ENCODE peak calls at places on chromosomes 4 and X, in five cellular contexts. L is CD8-positive, alpha-beta memory T cell; N is body of pancreas; F is pancreas; E is PC-3. R is an unnamed sample.

GRCh38 chrX:70132244-70132643 is 1.0 kb upstream of the IGBP1 start:
- DNase-seq in N (no peak), E (peak; percentile 14), F (no peak), L (no peak), R (no peak)

GRCh38 chr4:145130788-145131398 is 32.8 kb downstream of the ABCE1 start:
- DNase-seq in N (no peak), L (no peak), E (peak; percentile 23), F (no peak), R (no peak)

GRCh38 chr4:181662383-181662782 is 580.8 kb upstream of the TENM3 start:
- DNase-seq in E (no peak), L (no peak), N (no peak), F (no peak), R (no peak)

GRCh38 chrX:1440506-1440905 is 12.2 kb downstream of the ASMTL start:
- DNase-seq in F (no peak), N (no peak), E (no peak), L (no peak), R (peak; percentile 9)

GRCh38 chr4:62208921-62209320 is 1008.8 kb downstream of the ADGRL3 start:
- DNase-seq in E (no peak), N (no peak), F (no peak), L (no peak), R (no peak)

GRCh38 chrX:13147758-13148157 is 103.3 kb upstream of the FAM9C start:
- DNase-seq in E (no peak), L (no peak), N (no peak), F (no peak), R (no peak)

GRCh38 chr4:185771696-185772390 is 40.2 kb downstream of the SORBS2 start:
- DNase-seq in L (no peak), N (no peak), E (no peak), F (no peak), R (no peak)

GRCh38 chr4:147821555-147821954 is 89.7 kb downstream of the ARHGAP10 start:
- DNase-seq in F (no peak), N (no peak), L (no peak), E (no peak), R (no peak)

GRCh38 chrX:8869812-8870211 is 68.6 kb upstream of the FAM9A start:
- DNase-seq in F (no peak), E (no peak), N (no peak), L (no peak), R (no peak)

GRCh38 chr4:142348489-142349076 is 497.5 kb downstream of the INPP4B start:
- DNase-seq in E (no peak), L (no peak), F (no peak), N (no peak), R (no peak)

GRCh38 chr4:34636623-34637022 is 1607.7 kb downstream of the ARAP2 start:
- DNase-seq in L (no peak), E (no peak), F (no peak), N (no peak), R (no peak)

GRCh38 chr4:41177016-41177415 is 37.3 kb downstream of the APBB2 start:
- DNase-seq in N (no peak), F (no peak), E (peak; percentile 61), L (no peak), R (no peak)

GRCh38 chr4:110944501-110944900 is 321.6 kb upstream of the PITX2 start:
- DNase-seq in F (no peak), L (no peak), N (no peak), E (no peak), R (no peak)

GRCh38 chr4:147707892-147708672 is 23.8 kb upstream of the ARHGAP10 start:
- DNase-seq in N (peak; percentile 76), L (peak; percentile 47), F (peak; percentile 46), E (peak; percentile 64), R (no peak)

GRCh38 chrX:6852869-6853268 is 294.6 kb upstream of the STS start:
- DNase-seq in N (no peak), L (no peak), E (no peak), F (no peak), R (no peak)

GRCh38 chr4:30757357-30757756 is 37.2 kb downstream of the PCDH7 start:
- DNase-seq in F (no peak), E (peak; percentile 91), N (no peak), L (no peak), R (no peak)

DNA sequence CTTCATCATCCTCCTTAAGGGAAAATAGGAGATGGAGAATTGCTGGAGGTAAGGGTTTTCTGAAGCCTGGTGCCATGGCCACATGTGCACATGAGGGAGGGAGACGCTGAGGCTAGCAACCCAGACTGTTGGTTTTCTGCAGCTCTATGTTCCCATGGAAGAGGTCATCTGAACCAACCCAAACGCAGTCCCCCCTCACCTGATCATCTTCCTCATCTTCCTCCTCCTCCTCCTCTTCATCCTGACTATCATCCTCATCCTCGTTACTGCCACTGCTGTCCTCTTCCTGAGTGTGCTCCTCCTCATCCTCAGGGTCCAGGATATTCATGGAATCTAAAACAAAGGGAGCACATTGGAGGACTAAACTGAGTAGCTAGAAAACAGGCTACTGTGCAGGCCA is 124.6 kb downstream of the HUWE1 start:
- DNase-seq in N (no peak), L (no peak), E (no peak), F (no peak), R (no peak)
- H3K9me3 ChIP-seq in N (no peaks in the 10 kb centered on the region), L (no peaks in the 10 kb centered on the region), E (no peaks in the 10 kb centered on the region), F (no peaks in the 10 kb centered on the region), R (no peaks in the 10 kb centered on the region)

DNA sequence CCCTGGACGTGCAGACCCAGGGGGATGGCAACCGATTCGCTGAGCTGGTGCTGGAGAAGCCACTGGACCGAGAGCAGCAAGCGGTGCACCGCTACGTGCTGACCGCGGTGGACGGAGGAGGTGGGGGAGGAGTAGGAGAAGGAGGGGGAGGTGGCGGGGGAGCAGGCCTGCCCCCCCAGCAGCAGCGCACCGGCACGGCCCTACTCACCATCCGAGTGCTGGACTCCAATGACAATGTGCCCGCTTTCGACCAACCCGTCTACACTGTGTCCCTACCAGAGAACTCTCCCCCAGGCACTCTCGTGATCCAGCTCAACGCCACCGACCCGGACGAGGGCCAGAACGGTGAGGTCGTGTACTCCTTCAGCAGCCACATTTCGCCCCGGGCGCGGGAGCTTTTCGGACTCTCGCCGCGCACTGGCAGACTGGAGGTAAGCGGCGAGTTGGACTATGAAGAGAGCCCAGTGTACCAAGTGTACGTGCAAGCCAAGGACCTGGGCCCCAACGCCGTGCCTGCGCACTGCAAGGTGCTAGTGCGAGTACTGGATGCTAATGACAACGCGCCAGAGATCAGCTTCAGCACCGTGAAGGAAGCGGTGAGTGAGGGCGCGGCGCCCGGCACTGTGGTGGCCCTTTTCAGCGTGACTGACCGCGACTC is 1.7 kb downstream of the PCDH10 start:
- DNase-seq in E (no peak), L (no peak), F (peak; percentile 12), N (peak; percentile 18), R (peak; percentile 50)
- H3K9me3 ChIP-seq in E (no peaks in the 10 kb centered on the region), L (peaks cover 4% of the 10 kb centered on the region), F (no peaks in the 10 kb centered on the region), N (no peaks in the 10 kb centered on the region), R (no peaks in the 10 kb centered on the region)

DNA sequence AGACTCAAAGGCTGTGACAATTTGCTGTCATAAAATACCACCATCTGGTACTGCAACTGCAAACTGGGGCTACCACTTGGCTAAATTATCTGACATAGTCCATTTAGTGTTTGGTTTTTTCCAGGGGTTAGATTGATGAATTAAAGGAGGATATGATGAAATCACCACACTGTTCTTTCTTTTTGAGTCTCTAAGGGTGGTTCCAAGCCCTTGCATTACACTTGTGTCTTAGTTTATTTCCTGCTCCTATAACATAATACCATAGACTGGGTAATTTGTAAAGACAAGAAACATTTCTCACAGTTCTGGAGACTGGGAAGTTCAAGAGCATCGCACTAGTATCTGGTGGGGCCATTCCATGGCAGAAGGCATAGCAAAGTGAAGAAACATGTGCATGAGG is 32.0 kb upstream of the CD38 start:
- DNase-seq in N (no peak), L (no peak), E (no peak), F (no peak), R (no peak)
- H3K9me3 ChIP-seq in N (peaks cover 8% of the 10 kb centered on the region), L (peaks cover 6% of the 10 kb centered on the region), E (no peaks in the 10 kb centered on the region), F (no peaks in the 10 kb centered on the region), R (peaks cover 1% of the 10 kb centered on the region)

GRCh38 chrX:154596290-154596929 is 11.5 kb downstream of the CTAG1A start:
- DNase-seq in E (peak; percentile 94), F (no peak), L (no peak), N (peak; percentile 20), R (peak; percentile 58)

GRCh38 chrX:154592505-154592904 is 7.6 kb downstream of the CTAG1A start:
- DNase-seq in E (no peak), N (no peak), L (no peak), F (no peak), R (peak; percentile 61)

GRCh38 chrX:154593201-154593600 is 8.3 kb downstream of the CTAG1A start:
- DNase-seq in E (no peak), N (no peak), F (no peak), L (no peak), R (no peak)

GRCh38 chrX:154595559-154595958 is 10.6 kb downstream of the CTAG1A start:
- DNase-seq in F (no peak), N (no peak), L (no peak), E (peak; percentile 13), R (no peak)

GRCh38 chrX:154594491-154594890 is 9.6 kb downstream of the CTAG1A start:
- DNase-seq in F (no peak), N (no peak), E (no peak), L (no peak), R (peak; percentile 33)
- H3K9me3 ChIP-seq in F (no peaks in the 10 kb centered on the region), N (no peaks in the 10 kb centered on the region), E (no peaks in the 10 kb centered on the region), L (no peaks in the 10 kb centered on the region), R (no peaks in the 10 kb centered on the region)

GRCh38 chr4:48767530-48767929 is 12.5 kb downstream of the FRYL start:
- DNase-seq in L (no peak), F (no peak), E (no peak), N (no peak), R (no peak)
- H3K9me3 ChIP-seq in L (no peaks in the 10 kb centered on the region), F (no peaks in the 10 kb centered on the region), E (no peaks in the 10 kb centered on the region), N (no peaks in the 10 kb centered on the region), R (no peaks in the 10 kb centered on the region)

R was measured in aorta.